ENCODE peak calls at places on chromosomes 1 and 21, in four cellular contexts. V is left ventricle myocardium inferior, Z is bronchial epithelial cell, T is AG09309. C is an unnamed sample.

GRCh38 chr1:172719694-172720138 is 60.8 kb downstream of the FASLG start:
- DNase-seq in V (no peak), Z (peak; percentile 67), T (peak; percentile 17), C (peak; percentile 37)

GRCh38 chr1:247079141-247079874 is 697 bp upstream of the ZNF670 start:
- DNase-seq in V (no peak), Z (no peak), T (no peak), C (no peak)

GRCh38 chr1:170661646-170662411 is 2.1 kb upstream of the PRRX1 start:
- DNase-seq in V (no peak), Z (no peak), T (no peak), C (no peak)

GRCh38 chr1:89581859-89582258 is 51.1 kb upstream of the LRRC8C start:
- DNase-seq in V (no peak), Z (peak; percentile 41), T (no peak), C (no peak)

GRCh38 chr1:9242338-9242969 is 7.9 kb downstream of the H6PD start:
- DNase-seq in V (peak; percentile 86), Z (no peak), T (no peak), C (no peak)

GRCh38 chr21:43613755-43614638 is 45.3 kb downstream of the HSF2BP start:
- DNase-seq in V (no peak), Z (no peak), T (no peak), C (no peak)

GRCh38 chr1:165696625-165697100 is 1.7 kb downstream of the ALDH9A1 start:
- DNase-seq in V (no peak), Z (peak; percentile 58), T (peak; percentile 95), C (peak; percentile 94)

GRCh38 chr1:53330819-53331218 is 2.9 kb upstream of the LRP8 start:
- DNase-seq in V (no peak), Z (no peak), T (no peak), C (no peak)

GRCh38 chr1:29506678-29507225 is 270.4 kb downstream of the PTPRU start:
- DNase-seq in V (no peak), Z (no peak), T (no peak), C (no peak)

GRCh38 chr1:86471296-86471695 is 2.6 kb downstream of the CLCA1 start:
- DNase-seq in V (no peak), Z (no peak), T (no peak), C (no peak)

GRCh38 chr1:209850342-209850979 is 22.7 kb downstream of the UTP25 start:
- DNase-seq in V (peak; percentile 29), Z (peak; percentile 56), T (no peak), C (no peak)

GRCh38 chr1:33735624-33736023 is 128.3 kb upstream of the HMGB4 start:
- DNase-seq in V (no peak), Z (peak; percentile 5), T (peak; percentile 18), C (no peak)

GRCh38 chr1:37478890-37479254 is 4.5 kb downstream of the ZC3H12A start:
- DNase-seq in V (no peak), Z (peak; percentile 65), T (no peak), C (no peak)

GRCh38 chr1:76302711-76303347 is 228.3 kb downstream of the ST6GALNAC3 start:
- DNase-seq in V (no peak), Z (no peak), T (no peak), C (no peak)

GRCh38 chr1:20685099-20685662 is 24.0 kb upstream of the DDOST start:
- DNase-seq in V (peak; percentile 61), Z (no peak), T (no peak), C (no peak)
- H3K4me3 ChIP-seq in V (peak overlapping the region; percentile 67), Z (no peak overlapping the region), T (no peak overlapping the region), C (no peak overlapping the region)

GRCh38 chr1:56755911-56756310 is 63.3 kb downstream of the FYB2 start:
- DNase-seq in V (no peak), Z (no peak), T (no peak), C (no peak)

GRCh38 chr1:56754713-56755505 is 64.3 kb downstream of the FYB2 start:
- DNase-seq in V (no peak), Z (no peak), T (no peak), C (no peak)

GRCh38 chr1:56758135-56758534 is 61.1 kb downstream of the FYB2 start:
- DNase-seq in V (peak; percentile 19), Z (peak; percentile 33), T (no peak), C (no peak)
- TF ChIP-seq CTCF in V (peak; percentile 53), Z (peak; percentile 35), T (no peak), C (no peak)

DNA sequence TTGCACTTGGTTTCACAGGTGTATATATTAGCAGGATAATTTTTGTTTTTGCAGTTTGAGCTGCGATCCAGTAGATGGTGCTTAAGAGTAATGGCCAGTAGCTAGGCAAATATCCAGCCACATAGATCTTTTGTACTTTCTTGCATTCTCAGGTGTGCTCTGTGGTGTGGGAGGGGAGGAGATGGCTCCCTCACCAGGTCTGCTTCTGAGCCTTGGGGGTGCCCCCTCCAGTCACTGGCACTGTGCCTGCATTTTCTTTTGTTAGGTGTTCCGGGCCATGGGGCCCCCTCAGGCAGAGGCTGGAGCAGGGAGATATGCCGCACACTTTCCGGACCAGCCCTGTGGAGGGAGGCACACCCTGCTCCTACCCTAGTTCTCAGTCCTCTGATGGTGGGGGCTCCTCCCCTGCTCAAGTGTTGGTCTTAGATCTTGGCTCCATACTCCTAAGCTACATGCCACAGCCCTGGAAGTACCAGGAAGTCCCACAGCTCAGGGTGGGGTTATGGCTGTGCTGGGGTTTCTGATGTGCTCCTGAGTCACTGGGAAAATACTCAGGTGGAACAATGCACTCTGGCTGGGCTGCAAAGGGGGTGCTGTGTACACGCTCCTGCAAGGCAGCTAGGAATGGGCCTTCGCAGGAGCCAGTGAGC is 197.6 kb upstream of the DMRTA2 start:
- DNase-seq in V (no peak), Z (peak; percentile 95), T (no peak), C (peak; percentile 9)
- H3K4me3 ChIP-seq in V (no peak overlapping the region), Z (peak overlapping the region; percentile 24), T (no peak overlapping the region), C (no peak overlapping the region)

GRCh38 chr1:3907031-3907534 is 7.0 kb upstream of the C1orf174 start:
- DNase-seq in V (no peak), Z (no peak), T (no peak), C (no peak)
- TF ChIP-seq CTCF in V (peak; percentile 12), Z (no peak), T (no peak), C (no peak)

GRCh38 chr1:25432364-25432719 is 1.6 kb downstream of the MACO1 start:
- DNase-seq in V (no peak), Z (no peak), T (no peak), C (no peak)
- H3K4me3 ChIP-seq in V (peak overlapping the region; percentile 85), Z (no peak overlapping the region), T (peak overlapping the region; percentile 50), C (peak overlapping the region; percentile 65)

GRCh38 chr1:201229771-201230635 is 39.4 kb downstream of the IGFN1 start:
- DNase-seq in V (no peak), Z (peak; percentile 85), T (peak; percentile 40), C (no peak)
- TF ChIP-seq CTCF in V (no peak), Z (no peak), T (peak; percentile 24), C (peak; percentile 17)

GRCh38 chr1:39690225-39690624 is 1.0 kb downstream of the HPCAL4 start:
- DNase-seq in V (no peak), Z (no peak), T (no peak), C (no peak)

GRCh38 chr1:39694026-39694425 is 2.8 kb upstream of the HPCAL4 start:
- DNase-seq in V (no peak), Z (peak; percentile 51), T (no peak), C (no peak)

GRCh38 chr1:39690943-39691382 is 270 bp downstream of the HPCAL4 start:
- DNase-seq in V (no peak), Z (no peak), T (no peak), C (no peak)

GRCh38 chr1:39691383-39692151 is at the start of gene HPCAL4:
- DNase-seq in V (peak; percentile 87), Z (peak; percentile 72), T (peak; percentile 0), C (no peak)

GRCh38 chr1:39692152-39693064 is 1.2 kb upstream of the HPCAL4 start:
- DNase-seq in V (no peak), Z (no peak), T (no peak), C (no peak)
- H3K4me3 ChIP-seq in V (peak overlapping the region; percentile 64), Z (no peak overlapping the region), T (no peak overlapping the region), C (no peak overlapping the region)

GRCh38 chr1:116429821-116430374 is 56.9 kb downstream of the ATP1A1 start:
- DNase-seq in V (no peak), Z (no peak), T (no peak), C (no peak)
- TF ChIP-seq CTCF in V (no peak), Z (no peak), T (no peak), C (no peak)

GRCh38 chr1:30718091-30718635 is 5.2 kb downstream of the MATN1 start:
- DNase-seq in V (peak; percentile 99), Z (peak; percentile 90), T (peak; percentile 71), C (peak; percentile 94)
- H3K4me3 ChIP-seq in V (peak overlapping the region; percentile 78), Z (peak overlapping the region; percentile 27), T (peak overlapping the region; percentile 36), C (peak overlapping the region; percentile 37)

GRCh38 chr1:100869996-100870395 is 24.6 kb downstream of the EXTL2 start:
- DNase-seq in V (no peak), Z (no peak), T (no peak), C (no peak)

GRCh38 chr1:100866041-100866900 is 28.4 kb downstream of the EXTL2 start:
- DNase-seq in V (no peak), Z (peak; percentile 42), T (peak; percentile 40), C (peak; percentile 39)

GRCh38 chr1:100862591-100862990 is 32.1 kb downstream of the EXTL2 start:
- DNase-seq in V (no peak), Z (no peak), T (peak; percentile 61), C (peak; percentile 64)

GRCh38 chr1:100866901-100867206 is 27.8 kb downstream of the EXTL2 start:
- DNase-seq in V (no peak), Z (no peak), T (no peak), C (no peak)

DNA sequence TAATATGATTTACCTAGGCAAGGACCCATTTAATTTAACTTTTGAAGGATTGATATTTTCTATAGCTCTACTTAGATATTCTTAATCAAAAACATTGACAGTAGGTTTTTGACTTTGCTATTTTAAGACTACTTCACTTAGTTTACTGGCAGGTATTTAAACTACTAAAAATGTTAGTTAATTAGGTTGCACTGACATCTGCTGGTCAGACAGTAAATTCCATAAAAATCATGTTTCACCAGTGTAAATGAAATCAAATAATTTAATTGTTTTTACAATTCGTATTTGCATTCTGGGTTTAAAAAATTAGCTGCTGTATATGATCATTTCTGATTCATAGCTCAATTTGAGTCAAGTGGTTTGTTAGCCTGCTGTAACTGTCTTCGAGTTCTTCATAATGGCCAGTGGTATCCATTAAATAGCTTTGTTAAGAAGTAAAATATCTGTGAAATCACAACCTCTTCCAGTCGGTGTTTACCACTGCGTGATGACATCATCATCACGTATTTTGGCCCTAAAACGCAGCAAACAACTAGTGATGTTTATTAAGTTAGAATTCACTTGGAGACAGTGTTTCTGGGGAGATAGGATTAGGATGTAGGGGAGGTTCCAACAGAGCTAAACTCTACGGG is 26.2 kb downstream of the EXTL2 start:
- DNase-seq in V (no peak), Z (peak; percentile 47), T (peak; percentile 21), C (peak; percentile 58)
- TF ChIP-seq CTCF in V (peak; percentile 83), Z (no peak), T (peak; percentile 46), C (peak; percentile 32)